ENCODE peak calls at places on chromosomes 16 and 17, in five cellular contexts. J, C, A, D and W are unnamed samples.

GRCh38 chr17:37701424-37702020 is 43.3 kb downstream of the HNF1B start:
- DNase-seq in J (no peak), C (no peak), A (peak), D (no peak), W (no peak)

GRCh38 chr17:82229686-82230626 is 1.1 kb downstream of the SLC16A3 start:
- DNase-seq in J (no peak), C (no peak), A (no peak), D (no peak), W (no peak)

GRCh38 chr16:72620348-72620747 is 427.6 kb downstream of the ZFHX3 start:
- DNase-seq in J (no peak), C (no peak), A (no peak), D (no peak), W (no peak)

GRCh38 chr17:81032641-81033422 is 2.1 kb upstream of the BAIAP2 start:
- DNase-seq in J (no peak), C (no peak), A (no peak), D (no peak), W (no peak)

GRCh38 chr16:9092963-9093477 is 1.6 kb downstream of the HAPSTR1 start:
- DNase-seq in J (peak), C (peak), A (no peak), D (no peak), W (no peak)

GRCh38 chr16:27596411-27596810 is 46.5 kb downstream of the KATNIP start:
- DNase-seq in J (no peak), C (no peak), A (no peak), D (no peak), W (no peak)

GRCh38 chr16:88928405-88929375 is 48.3 kb downstream of the CBFA2T3 start:
- DNase-seq in J (no peak), C (no peak), A (no peak), D (no peak), W (no peak)

GRCh38 chr17:10879110-10879509 is 41.2 kb upstream of the PIRT start:
- DNase-seq in J (no peak), C (no peak), A (peak), D (peak), W (no peak)

GRCh38 chr17:38674749-38675615 is at the start of gene EPOP:
- DNase-seq in J (peak), C (peak), A (peak), D (peak), W (no peak)

GRCh38 chr16:80107900-80108299 is 432.9 kb upstream of the DYNLRB2 start:
- DNase-seq in J (no peak), C (no peak), A (no peak), D (no peak), W (no peak)